ENCODE peak calls at places on chromosomes 6 and 20, in nine cellular contexts. E is kidney tubule cell; H is SW 1271; B is left kidney; D is cardiac fibroblast; A is EH; K is stimulated activated CD4-positive, alpha-beta T cell treated with anti-CD3 and anti-CD28 coated beads, Interleukin-1b, Interleukin-23, amount 100 ng/mL, for 4 hours; N is A549; G is GOT3. V is an unnamed sample.

GRCh38 chr20:61300741-61301140 is 48.7 kb downstream of the CDH4 start:
- DNase-seq in G (no peak), N (no peak), D (no peak), E (no peak), K (no peak), B (peak; percentile 68), A (no peak), H (no peak), V (no peak)

GRCh38 chr20:12355185-12355584 is 437.5 kb downstream of the BTBD3 start:
- DNase-seq in N (no peak), A (no peak), G (no peak), E (no peak), D (no peak), K (no peak), H (no peak), B (no peak), V (no peak)

GRCh38 chr20:57890254-57890800 is 180.5 kb upstream of the PMEPA1 start:
- DNase-seq in D (no peak), B (no peak), N (no peak), G (no peak), K (no peak), H (no peak), A (no peak), E (no peak), V (no peak)

GRCh38 chr20:19692100-19692499 is 66.0 kb upstream of the RIN2 start:
- DNase-seq in N (peak; percentile 19), H (no peak), E (peak; percentile 60), B (no peak), K (no peak), D (peak; percentile 30), A (peak; percentile 31), G (no peak), V (peak; percentile 32)

GRCh38 chr20:20010639-20011500 is 6.3 kb upstream of the NAA20 start:
- DNase-seq in B (peak; percentile 78), A (peak; percentile 83), D (peak; percentile 45), G (no peak), E (no peak), H (no peak), K (no peak), N (peak; percentile 46), V (peak; percentile 86)

GRCh38 chr6:1577146-1577680 is 32.5 kb upstream of the FOXC1 start:
- DNase-seq in A (no peak), K (no peak), E (no peak), H (no peak), G (no peak), D (no peak), N (no peak), B (no peak), V (no peak)

GRCh38 chr6:42050011-42050896 is at the start of gene TAF8:
- DNase-seq in N (peak; percentile 88), G (peak; percentile 84), H (peak; percentile 91), A (peak; percentile 94), E (peak; percentile 92), B (peak; percentile 97), K (peak; percentile 79), D (peak; percentile 96), V (peak; percentile 96)

GRCh38 chr20:6595704-6596103 is 171.8 kb upstream of the BMP2 start:
- DNase-seq in B (peak; percentile 50), N (no peak), A (peak; percentile 9), D (peak; percentile 85), H (no peak), K (no peak), G (no peak), E (peak; percentile 18), V (peak; percentile 60)

GRCh38 chr20:23078351-23078993 is 7.7 kb downstream of the CD93 start:
- DNase-seq in E (no peak), G (no peak), A (no peak), N (no peak), B (no peak), H (no peak), K (no peak), D (peak; percentile 71), V (peak; percentile 81)

GRCh38 chr20:46546293-46546692 is 4.2 kb downstream of the OCSTAMP start:
- DNase-seq in D (no peak), G (no peak), H (no peak), A (no peak), N (no peak), K (no peak), B (no peak), E (no peak), V (no peak)

GRCh38 chr6:158207452-158207788 is 39.3 kb downstream of the GTF2H5 start:
- DNase-seq in D (peak; percentile 36), B (no peak), E (peak; percentile 19), A (peak; percentile 57), H (no peak), N (no peak), G (no peak), K (no peak), V (peak; percentile 79)

GRCh38 chr6:121319112-121319553 is 15.1 kb downstream of the TBC1D32 start:
- DNase-seq in N (peak; percentile 24), B (peak; percentile 55), D (peak; percentile 45), E (peak; percentile 22), A (peak; percentile 22), G (no peak), K (no peak), H (no peak), V (peak; percentile 43)

GRCh38 chr20:46307139-46307998 is 929 bp downstream of the CDH22 start:
- DNase-seq in K (peak; percentile 69), E (peak; percentile 54), A (peak; percentile 52), H (peak; percentile 62), N (peak; percentile 69), D (peak; percentile 55), G (no peak), B (peak; percentile 70), V (peak; percentile 54)

GRCh38 chr20:50248104-50248631 is 57.5 kb downstream of the CEBPB start:
- DNase-seq in N (no peak), G (peak; percentile 30), E (peak; percentile 39), B (no peak), K (no peak), D (peak; percentile 41), A (peak; percentile 62), H (no peak), V (peak; percentile 35)

GRCh38 chr6:159789377-159790148 is at the start of gene TCP1:
- DNase-seq in E (peak; percentile 100), H (peak; percentile 99), K (peak; percentile 96), B (peak; percentile 100), N (peak; percentile 98), G (peak; percentile 93), A (peak; percentile 100), D (peak; percentile 100), V (peak; percentile 100)

GRCh38 chr6:26383624-26384417 is 913 bp downstream of the BTN2A2 start:
- DNase-seq in D (peak; percentile 43), N (peak; percentile 27), G (no peak), B (peak; percentile 86), E (peak; percentile 79), H (peak; percentile 43), A (peak; percentile 73), K (no peak), V (peak; percentile 85)

GRCh38 chr20:34083137-34083536 is 28.9 kb downstream of the EIF2S2 start:
- DNase-seq in G (peak; percentile 38), E (peak; percentile 80), D (peak; percentile 98), K (no peak), H (no peak), A (peak; percentile 58), B (no peak), N (peak; percentile 33), V (peak; percentile 95)

GRCh38 chr6:73695619-73696421 is at the start of gene CD109:
- DNase-seq in E (peak; percentile 87), A (peak; percentile 74), N (peak; percentile 89), G (peak; percentile 77), D (peak; percentile 83), H (peak; percentile 35), B (peak; percentile 79), K (peak; percentile 63), V (peak; percentile 83)

GRCh38 chr6:30500421-30501069 is 11.2 kb downstream of the HLA-E start:
- DNase-seq in K (no peak), G (no peak), N (no peak), E (peak; percentile 59), B (no peak), D (peak; percentile 65), H (peak; percentile 67), A (peak; percentile 63), V (peak; percentile 61)

GRCh38 chr20:58433759-58434158 is 44.7 kb downstream of the VAPB start:
- DNase-seq in B (no peak), A (peak; percentile 82), G (no peak), D (peak; percentile 74), N (no peak), E (peak; percentile 64), H (peak; percentile 25), K (no peak), V (peak; percentile 81)

GRCh38 chr20:33318096-33318429 is 35.0 kb downstream of the BPIFB1 start:
- DNase-seq in G (no peak), K (no peak), H (no peak), B (no peak), D (no peak), A (no peak), N (no peak), E (no peak), V (no peak)

GRCh38 chr6:144894240-144894639 is 609.1 kb downstream of the UTRN start:
- DNase-seq in D (no peak), E (no peak), K (no peak), G (no peak), N (no peak), H (no peak), A (no peak), B (no peak), V (no peak)

GRCh38 chr6:52535711-52536423 is 41.0 kb downstream of the TRAM2 start:
- DNase-seq in G (no peak), H (no peak), N (no peak), K (no peak), D (no peak), B (no peak), E (no peak), A (no peak), V (no peak)

GRCh38 chr6:66403965-66404364 is 696.9 kb upstream of the EYS start:
- DNase-seq in A (no peak), N (no peak), H (no peak), G (no peak), E (no peak), B (no peak), D (no peak), K (no peak), V (no peak)